ENCODE peak calls at places on chromosomes 11 and 22, in seven cellular contexts. Q is mesendoderm, J is neuronal stem cell, O is mesenchymal stem cell, L is H1, R is trophoblast cell, C is H9. G is an unnamed sample.

GRCh38 chr11:6474806-6475500 is 1.2 kb upstream of the TRIM3 start:
- DNase-seq in Q (peak), J (no peak), O (peak), L (no peak), R (peak), C (no peak), G (peak)

GRCh38 chr11:14373941-14374646 is 15.1 kb upstream of the RRAS2 start:
- DNase-seq in Q (peak), J (no peak), O (no peak), L (no peak), R (peak), C (no peak), G (peak)

GRCh38 chr11:2383823-2384722 is 7.0 kb downstream of the CD81 start:
- DNase-seq in Q (no peak), J (no peak), O (no peak), L (no peak), R (no peak), C (peak), G (no peak)

GRCh38 chr11:57513911-57514537 is 1.5 kb downstream of the SLC43A1 start:
- DNase-seq in Q (peak), J (no peak), O (peak), L (no peak), R (no peak), C (peak), G (peak)

GRCh38 chr11:68028802-68029475 is 1.5 kb upstream of the NDUFS8 start:
- DNase-seq in Q (no peak), J (no peak), O (peak), L (no peak), R (peak), C (no peak), G (peak)

GRCh38 chr11:14414470-14415461 is 55.8 kb upstream of the RRAS2 start:
- DNase-seq in Q (peak), J (no peak), O (peak), L (no peak), R (no peak), C (no peak), G (peak)

GRCh38 chr22:45014658-45015057 is 4.9 kb upstream of the PHF21B start:
- DNase-seq in Q (peak), J (no peak), O (no peak), L (no peak), R (no peak), C (peak), G (no peak)

GRCh38 chr11:13053255-13053917 is 44.3 kb downstream of the RASSF10 start:
- DNase-seq in Q (peak), J (no peak), O (no peak), L (no peak), R (no peak), C (no peak), G (no peak)

GRCh38 chr22:24961217-24961844 is 8.8 kb downstream of the KIAA1671 start:
- DNase-seq in Q (no peak), J (no peak), O (no peak), L (no peak), R (no peak), C (no peak), G (no peak)

GRCh38 chr22:19576460-19577421 is 52.5 kb upstream of the CLDN5 start:
- DNase-seq in Q (peak), J (no peak), O (peak), L (no peak), R (peak), C (peak), G (peak)

GRCh38 chr11:7630002-7630401 is 43.3 kb downstream of the CYB5R2 start:
- DNase-seq in Q (no peak), J (no peak), O (no peak), L (no peak), R (no peak), C (no peak), G (no peak)

GRCh38 chr11:26960265-26960664 is 33.6 kb upstream of the FIBIN start:
- DNase-seq in Q (no peak), J (no peak), O (no peak), L (no peak), R (no peak), C (no peak), G (peak)

GRCh38 chr22:44304906-44305305 is 7.8 kb downstream of the SHISAL1 start:
- DNase-seq in Q (no peak), J (no peak), O (no peak), L (no peak), R (no peak), C (no peak), G (no peak)

GRCh38 chr22:49967333-49968241 is 7.0 kb downstream of the PIM3 start:
- DNase-seq in Q (no peak), J (no peak), O (peak), L (no peak), R (no peak), C (peak), G (no peak)

GRCh38 chr11:2306971-2307732 is 5.3 kb downstream of the TSPAN32 start:
- DNase-seq in Q (no peak), J (no peak), O (peak), L (no peak), R (no peak), C (peak), G (peak)

GRCh38 chr22:35350539-35351503 is 30.1 kb upstream of the HMOX1 start:
- DNase-seq in Q (peak), J (peak), O (peak), L (peak), R (peak), C (peak), G (peak)

GRCh38 chr22:35348026-35348590 is 32.8 kb upstream of the HMOX1 start:
- DNase-seq in Q (no peak), J (no peak), O (no peak), L (no peak), R (no peak), C (no peak), G (no peak)

GRCh38 chr22:35348703-35349102 is 32.2 kb upstream of the HMOX1 start:
- DNase-seq in Q (no peak), J (no peak), O (no peak), L (no peak), R (no peak), C (no peak), G (no peak)

GRCh38 chr22:35349368-35349703 is 31.6 kb upstream of the HMOX1 start:
- DNase-seq in Q (no peak), J (no peak), O (no peak), L (no peak), R (no peak), C (no peak), G (no peak)

DNA sequence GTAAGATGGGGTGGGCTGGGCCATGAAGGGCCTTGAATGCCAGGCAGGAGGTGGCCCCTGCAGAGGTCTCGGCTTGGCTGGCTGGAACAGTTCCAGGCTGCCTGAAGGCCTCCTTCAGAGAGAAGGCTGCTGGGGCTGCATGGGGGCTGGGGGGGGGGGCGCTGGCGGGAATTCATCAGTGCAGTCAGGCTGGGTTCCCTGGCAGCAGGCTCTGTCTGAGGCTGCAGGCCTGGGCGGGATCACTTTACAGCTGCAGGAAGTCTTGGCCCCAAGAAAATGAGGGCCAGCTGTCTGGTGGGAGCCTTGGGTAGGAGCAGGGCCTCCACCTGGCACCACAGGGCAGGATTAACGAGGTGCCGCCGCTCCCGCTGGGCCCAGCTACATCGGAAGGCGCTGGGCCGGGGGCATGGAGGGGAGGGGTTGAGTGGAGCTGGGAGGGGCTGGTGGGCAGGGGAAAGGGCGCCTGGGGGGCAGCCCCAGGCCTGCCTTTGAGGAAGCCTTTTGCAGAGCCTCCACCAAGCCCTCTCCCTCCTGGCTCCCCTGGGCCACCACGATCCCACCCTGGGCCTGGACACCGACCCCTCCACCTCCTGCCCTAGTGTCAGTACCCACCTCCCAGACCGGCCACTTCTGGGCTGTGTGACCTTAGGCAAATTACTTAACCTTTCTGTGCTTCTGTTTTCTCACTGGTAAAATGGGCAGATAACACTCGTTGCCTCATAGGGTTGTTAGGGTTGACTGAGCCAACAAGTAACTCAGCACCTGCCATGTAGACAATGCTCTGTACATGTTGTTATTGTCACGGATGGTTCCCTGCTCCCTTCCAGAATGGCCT is 31.0 kb upstream of the HMOX1 start:
- DNase-seq in Q (no peak), J (no peak), O (no peak), L (no peak), R (peak), C (no peak), G (peak)
- H2BK120ac ChIP-seq in Q (no peak), J (no peak), O (no peak), L (no peak), R (no peak), C (no peak), G (no peak)

DNA sequence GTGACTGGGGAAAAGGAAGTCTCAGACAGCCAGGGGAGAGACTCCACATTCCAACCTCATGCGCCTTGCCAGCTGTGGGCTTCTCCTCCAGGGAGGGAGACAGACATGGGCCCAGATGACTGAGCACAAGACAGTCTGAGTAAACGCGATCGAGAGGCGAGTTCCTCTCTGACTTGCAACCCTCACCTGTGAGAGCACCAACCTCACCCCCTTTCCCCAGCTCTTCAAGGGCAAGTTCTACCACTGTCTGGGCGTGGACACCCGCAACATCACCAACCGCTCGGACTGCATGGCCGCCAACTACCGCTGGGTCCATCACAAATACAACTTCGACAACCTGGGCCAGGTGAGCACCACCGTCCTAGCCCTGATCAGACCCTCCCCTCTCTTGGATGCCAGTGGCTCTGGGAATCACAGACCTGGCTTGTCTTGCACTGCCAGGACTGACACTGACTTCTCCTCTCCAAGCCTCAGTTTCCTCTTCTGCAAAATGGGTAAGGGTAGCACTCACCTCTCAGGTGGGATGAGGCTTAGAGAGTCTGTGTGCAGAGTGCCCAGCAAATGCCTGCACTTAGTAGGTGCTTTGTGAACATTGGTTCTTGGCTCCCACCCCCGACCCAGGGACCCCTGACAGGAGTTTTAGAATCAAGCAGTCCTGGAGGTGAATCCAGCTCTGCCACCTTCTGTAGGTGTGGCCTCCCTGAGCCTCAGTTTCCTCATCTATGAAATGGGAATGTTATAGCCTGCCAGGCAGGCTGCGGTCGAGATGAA is 95.3 kb downstream of the CACNA1I start:
- DNase-seq in Q (no peak), J (no peak), O (no peak), L (no peak), R (no peak), C (no peak), G (no peak)
- H2BK120ac ChIP-seq in Q (no peak), J (no peak), O (no peak), L (no peak), R (no peak), C (no peak), G (no peak)

GRCh38 chr11:46431211-46431610 is 39.6 kb upstream of the CHRM4 start:
- DNase-seq in Q (no peak), J (no peak), O (no peak), L (no peak), R (no peak), C (no peak), G (no peak)
- H2BK120ac ChIP-seq in Q (no peak), J (no peak), O (no peak), L (no peak), R (no peak), C (no peak), G (no peak)

GRCh38 chr11:824942-825341 is 2.8 kb upstream of the CRACR2B start:
- DNase-seq in Q (no peak), J (no peak), O (no peak), L (no peak), R (no peak), C (no peak), G (no peak)
- H2BK120ac ChIP-seq in Q (no peak), J (no peak), O (no peak), L (no peak), R (no peak), C (no peak), G (no peak)

GRCh38 chr11:105156231-105156630 is 16.7 kb upstream of the CARD18 start:
- DNase-seq in Q (peak), J (no peak), O (no peak), L (no peak), R (no peak), C (no peak), G (no peak)
- H2BK120ac ChIP-seq in Q (no peak), J (no peak), O (no peak), L (no peak), R (no peak), C (no peak), G (no peak)

GRCh38 chr11:123103326-123103980 is 41.5 kb upstream of the HSPA8 start:
- DNase-seq in Q (peak), J (peak), O (peak), L (no peak), R (peak), C (no peak), G (peak)

GRCh38 chr11:123111465-123111864 is 49.5 kb upstream of the HSPA8 start:
- DNase-seq in Q (peak), J (peak), O (peak), L (no peak), R (no peak), C (no peak), G (peak)

GRCh38 chr11:123110397-123110796 is 48.5 kb upstream of the HSPA8 start:
- DNase-seq in Q (no peak), J (no peak), O (no peak), L (no peak), R (no peak), C (no peak), G (no peak)

DNA sequence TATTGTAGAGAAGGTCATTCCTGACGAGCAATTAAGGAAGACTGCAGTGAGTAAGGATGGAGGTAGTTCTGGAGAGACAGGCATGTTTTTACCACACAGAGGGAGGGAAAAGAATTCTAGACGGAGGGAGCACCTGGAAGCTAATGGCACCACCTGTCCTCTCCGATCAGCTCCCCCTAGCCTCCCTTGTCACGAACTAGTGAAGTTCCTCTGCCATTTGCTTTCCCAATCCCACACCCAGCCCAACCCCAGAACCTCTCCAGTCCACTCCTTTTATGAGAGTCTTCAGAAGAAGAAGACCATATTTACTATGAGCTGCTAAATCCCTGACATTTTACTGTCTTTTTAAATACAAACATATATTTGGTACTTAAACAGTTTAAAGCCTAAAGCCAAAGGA is 46.0 kb upstream of the HSPA8 start:
- DNase-seq in Q (no peak), J (no peak), O (no peak), L (no peak), R (peak), C (no peak), G (no peak)
- H2BK120ac ChIP-seq in Q (no peak), J (no peak), O (no peak), L (no peak), R (peak), C (no peak), G (peak)

GRCh38 chr22:42073568-42074152 is 388 bp upstream of the PHETA2 start:
- DNase-seq in Q (no peak), J (no peak), O (no peak), L (no peak), R (no peak), C (no peak), G (no peak)

GRCh38 chr22:42074153-42074750 is at the start of gene PHETA2:
- DNase-seq in Q (peak), J (no peak), O (no peak), L (no peak), R (peak), C (peak), G (peak)

GRCh38 chr22:42074846-42075245 is 798 bp downstream of the PHETA2 start:
- DNase-seq in Q (no peak), J (no peak), O (no peak), L (no peak), R (no peak), C (no peak), G (no peak)

GRCh38 chr22:42076764-42077485 is 2.6 kb upstream of the SMDT1 start:
- DNase-seq in Q (no peak), J (no peak), O (no peak), L (no peak), R (no peak), C (no peak), G (no peak)

GRCh38 chr22:42075277-42075676 is 1.2 kb downstream of the PHETA2 start:
- DNase-seq in Q (no peak), J (no peak), O (no peak), L (no peak), R (no peak), C (no peak), G (no peak)
- H2BK120ac ChIP-seq in Q (no peak), J (no peak), O (no peak), L (no peak), R (no peak), C (no peak), G (peak)

DNA sequence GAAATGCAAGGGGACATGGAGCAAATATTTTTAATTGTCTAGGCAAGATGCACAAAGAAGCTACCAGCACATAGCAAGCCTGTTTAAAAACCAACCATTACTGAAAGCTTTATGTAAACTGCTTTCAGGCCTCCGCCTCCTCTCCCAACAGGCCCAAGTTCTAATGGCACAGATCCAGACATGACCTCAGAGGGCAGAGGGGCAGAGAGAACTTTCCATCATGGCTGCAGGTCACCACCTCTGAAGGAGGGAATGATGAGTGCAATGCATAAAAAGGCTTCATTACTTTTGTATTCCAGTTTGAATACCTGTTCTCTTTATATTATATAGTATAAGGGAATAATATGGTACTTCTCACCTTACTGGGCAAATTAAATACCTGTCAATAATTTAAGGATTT is 15.2 kb downstream of the DDX17 start:
- DNase-seq in Q (no peak), J (no peak), O (peak), L (no peak), R (no peak), C (no peak), G (peak)
- H2BK120ac ChIP-seq in Q (no peak), J (no peak), O (no peak), L (no peak), R (no peak), C (no peak), G (no peak)